ENCODE peak calls at places on chromosomes 13 and 19, in ten cellular contexts. One of them, this sample, is unnamed.

GRCh38 chr19:55486971-55487883 is 1.0 kb upstream of the SSC5D start:
- DNase-seq in left colon: peak
- DNase-seq in nephron progenitor cell: peak
- DNase-seq in OCI-LY7: no peak
- DNase-seq in left cardiac atrium: peak
- DNase-seq in caudate nucleus: no peak
- DNase-seq in EL: peak
- DNase-seq in HT1080: peak
- DNase-seq in Kasumi-1: peak
- DNase-seq in NCI-H1105: no peak
- DNase-seq in this sample: peak

GRCh38 chr19:31339405-31339804 is 9.8 kb downstream of the TSHZ3 start:
- DNase-seq in nephron progenitor cell: peak
- DNase-seq in HT1080: no peak
- DNase-seq in EL: no peak
- DNase-seq in caudate nucleus: no peak
- DNase-seq in left colon: no peak
- DNase-seq in left cardiac atrium: no peak
- DNase-seq in Kasumi-1: no peak
- DNase-seq in NCI-H1105: peak
- DNase-seq in OCI-LY7: peak
- DNase-seq in this sample: no peak

GRCh38 chr13:86585826-86586225 is 786.6 kb upstream of the SLITRK6 start:
- DNase-seq in left cardiac atrium: peak
- DNase-seq in OCI-LY7: no peak
- DNase-seq in nephron progenitor cell: no peak
- DNase-seq in Kasumi-1: no peak
- DNase-seq in NCI-H1105: no peak
- DNase-seq in left colon: peak
- DNase-seq in EL: no peak
- DNase-seq in caudate nucleus: no peak
- DNase-seq in HT1080: no peak
- DNase-seq in this sample: no peak

GRCh38 chr19:35596366-35596999 is 10.5 kb downstream of the PMIS2 start:
- DNase-seq in HT1080: peak
- DNase-seq in EL: peak
- DNase-seq in NCI-H1105: no peak
- DNase-seq in nephron progenitor cell: no peak
- DNase-seq in OCI-LY7: peak
- DNase-seq in left colon: no peak
- DNase-seq in left cardiac atrium: no peak
- DNase-seq in caudate nucleus: no peak
- DNase-seq in Kasumi-1: no peak
- DNase-seq in this sample: peak

GRCh38 chr13:50720856-50721663 is 122.4 kb downstream of the DLEU7 start:
- DNase-seq in Kasumi-1: no peak
- DNase-seq in nephron progenitor cell: no peak
- DNase-seq in left cardiac atrium: no peak
- DNase-seq in NCI-H1105: no peak
- DNase-seq in left colon: no peak
- DNase-seq in HT1080: no peak
- DNase-seq in caudate nucleus: no peak
- DNase-seq in OCI-LY7: no peak
- DNase-seq in EL: no peak
- DNase-seq in this sample: no peak

GRCh38 chr13:84430441-84430840 is 548.2 kb upstream of the SLITRK1 start:
- DNase-seq in NCI-H1105: no peak
- DNase-seq in left cardiac atrium: no peak
- DNase-seq in EL: peak
- DNase-seq in Kasumi-1: no peak
- DNase-seq in OCI-LY7: no peak
- DNase-seq in nephron progenitor cell: no peak
- DNase-seq in left colon: no peak
- DNase-seq in caudate nucleus: no peak
- DNase-seq in HT1080: no peak
- DNase-seq in this sample: no peak

GRCh38 chr13:42354246-42355117 is 82.5 kb downstream of the AKAP11 start:
- DNase-seq in HT1080: peak
- DNase-seq in left cardiac atrium: no peak
- DNase-seq in Kasumi-1: peak
- DNase-seq in EL: peak
- DNase-seq in NCI-H1105: no peak
- DNase-seq in OCI-LY7: peak
- DNase-seq in left colon: no peak
- DNase-seq in nephron progenitor cell: no peak
- DNase-seq in caudate nucleus: no peak
- DNase-seq in this sample: peak

GRCh38 chr13:71864094-71864980 is 2.7 kb downstream of the DACH1 start:
- DNase-seq in left cardiac atrium: peak
- DNase-seq in Kasumi-1: peak
- DNase-seq in caudate nucleus: no peak
- DNase-seq in NCI-H1105: no peak
- DNase-seq in OCI-LY7: no peak
- DNase-seq in EL: no peak
- DNase-seq in left colon: peak
- DNase-seq in HT1080: no peak
- DNase-seq in nephron progenitor cell: peak
- DNase-seq in this sample: peak

GRCh38 chr13:111248822-111249221 is 71.6 kb upstream of the TEX29 start:
- DNase-seq in left colon: no peak
- DNase-seq in EL: no peak
- DNase-seq in NCI-H1105: no peak
- DNase-seq in left cardiac atrium: no peak
- DNase-seq in nephron progenitor cell: no peak
- DNase-seq in HT1080: no peak
- DNase-seq in caudate nucleus: no peak
- DNase-seq in Kasumi-1: no peak
- DNase-seq in OCI-LY7: no peak
- DNase-seq in this sample: no peak

GRCh38 chr19:1199531-1199930 is 6.0 kb upstream of the STK11 start:
- DNase-seq in EL: no peak
- DNase-seq in OCI-LY7: no peak
- DNase-seq in caudate nucleus: no peak
- DNase-seq in Kasumi-1: no peak
- DNase-seq in left cardiac atrium: no peak
- DNase-seq in HT1080: no peak
- DNase-seq in nephron progenitor cell: no peak
- DNase-seq in NCI-H1105: no peak
- DNase-seq in left colon: no peak
- DNase-seq in this sample: no peak

GRCh38 chr19:28126499-28126898 is 1086.5 kb downstream of the UQCRFS1 start:
- DNase-seq in HT1080: no peak
- DNase-seq in caudate nucleus: no peak
- DNase-seq in OCI-LY7: no peak
- DNase-seq in NCI-H1105: no peak
- DNase-seq in EL: no peak
- DNase-seq in nephron progenitor cell: no peak
- DNase-seq in Kasumi-1: no peak
- DNase-seq in left cardiac atrium: no peak
- DNase-seq in left colon: no peak
- DNase-seq in this sample: no peak

GRCh38 chr19:1509589-1510441 is 3.0 kb downstream of the ADAMTSL5 start:
- DNase-seq in NCI-H1105: no peak
- DNase-seq in EL: no peak
- DNase-seq in left colon: no peak
- DNase-seq in caudate nucleus: no peak
- DNase-seq in Kasumi-1: no peak
- DNase-seq in nephron progenitor cell: no peak
- DNase-seq in OCI-LY7: no peak
- DNase-seq in left cardiac atrium: peak
- DNase-seq in HT1080: no peak
- DNase-seq in this sample: no peak

GRCh38 chr19:48959341-48960239 is 4.9 kb downstream of the BAX start:
- DNase-seq in nephron progenitor cell: no peak
- DNase-seq in Kasumi-1: no peak
- DNase-seq in EL: no peak
- DNase-seq in NCI-H1105: no peak
- DNase-seq in OCI-LY7: no peak
- DNase-seq in left colon: no peak
- DNase-seq in HT1080: no peak
- DNase-seq in caudate nucleus: no peak
- DNase-seq in left cardiac atrium: no peak
- DNase-seq in this sample: no peak

GRCh38 chr13:77506874-77507273 is 28.6 kb upstream of the SCEL start:
- DNase-seq in NCI-H1105: no peak
- DNase-seq in left colon: no peak
- DNase-seq in Kasumi-1: peak
- DNase-seq in EL: no peak
- DNase-seq in HT1080: peak
- DNase-seq in caudate nucleus: no peak
- DNase-seq in OCI-LY7: peak
- DNase-seq in left cardiac atrium: no peak
- DNase-seq in nephron progenitor cell: no peak
- DNase-seq in this sample: no peak